ENCODE peak calls at places on chromosomes 3 and 15, in ten cellular contexts. M, E, U, H, F, A, L, Z, Y and S are unnamed samples.

GRCh38 chr3:139610886-139611285 is 66.9 kb downstream of the NMNAT3 start:
- DNase-seq in M (no peak), E (no peak), U (no peak), H (no peak), F (no peak), A (no peak), L (no peak), Z (no peak), Y (no peak), S (no peak)

GRCh38 chr3:100009285-100010086 is 104.8 kb downstream of the FILIP1L start:
- DNase-seq in M (no peak), E (no peak), U (no peak), H (no peak), F (no peak), A (no peak), L (no peak), Z (no peak), Y (no peak), S (no peak)

GRCh38 chr15:93286456-93286855 is 197.4 kb upstream of the RGMA start:
- DNase-seq in M (no peak), E (no peak), U (no peak), H (peak), F (no peak), A (no peak), L (no peak), Z (no peak), Y (no peak), S (no peak)

GRCh38 chr3:70870576-70870975 is 558.1 kb upstream of the MDFIC2 start:
- DNase-seq in M (no peak), E (no peak), U (no peak), H (no peak), F (no peak), A (no peak), L (no peak), Z (no peak), Y (no peak), S (no peak)

GRCh38 chr3:72258786-72259185 is 473.8 kb upstream of the PROK2 start:
- DNase-seq in M (no peak), E (no peak), U (no peak), H (no peak), F (no peak), A (no peak), L (no peak), Z (no peak), Y (no peak), S (no peak)

GRCh38 chr3:195028877-195029606 is 241.9 kb downstream of the XXYLT1 start:
- DNase-seq in M (no peak), E (no peak), U (no peak), H (no peak), F (peak), A (no peak), L (no peak), Z (no peak), Y (no peak), S (peak)

GRCh38 chr3:49410102-49410843 is 1.5 kb downstream of the RHOA start:
- DNase-seq in M (no peak), E (no peak), U (no peak), H (no peak), F (no peak), A (no peak), L (no peak), Z (peak), Y (no peak), S (no peak)

GRCh38 chr3:42582474-42583070 is 805 bp upstream of the SEC22C start:
- DNase-seq in M (no peak), E (no peak), U (no peak), H (no peak), F (no peak), A (no peak), L (no peak), Z (no peak), Y (no peak), S (no peak)

GRCh38 chr15:43975326-43975725 is 148.5 kb downstream of the WDR76 start:
- DNase-seq in M (no peak), E (no peak), U (no peak), H (no peak), F (no peak), A (no peak), L (no peak), Z (no peak), Y (no peak), S (no peak)

GRCh38 chr3:71111784-71112440 is 471.6 kb downstream of the FOXP1 start:
- DNase-seq in M (no peak), E (peak), U (no peak), H (no peak), F (peak), A (peak), L (peak), Z (no peak), Y (no peak), S (no peak)

GRCh38 chr3:50396502-50396901 is 37.2 kb upstream of the TMEM115 start:
- DNase-seq in M (no peak), E (no peak), U (no peak), H (no peak), F (no peak), A (no peak), L (no peak), Z (no peak), Y (no peak), S (no peak)

GRCh38 chr3:190081387-190081786 is 39.3 kb downstream of the P3H2 start:
- DNase-seq in M (no peak), E (no peak), U (no peak), H (no peak), F (no peak), A (no peak), L (no peak), Z (no peak), Y (no peak), S (no peak)

GRCh38 chr3:171825222-171825828 is 15.0 kb upstream of the PLD1 start:
- DNase-seq in M (no peak), E (peak), U (no peak), H (no peak), F (peak), A (peak), L (no peak), Z (no peak), Y (no peak), S (no peak)

GRCh38 chr3:103410231-103410630 is 975.4 kb downstream of the ZPLD1 start:
- DNase-seq in M (peak), E (no peak), U (no peak), H (no peak), F (no peak), A (no peak), L (peak), Z (no peak), Y (no peak), S (peak)